ENCODE peak calls at places on chromosome 22, in eight cellular contexts. One of them, this sample, is unnamed.

GRCh38 chr22:46996595-46997310 is 234.3 kb downstream of the TBC1D22A start:
- DNase-seq in HuH-7.5: peak
- DNase-seq in naive thymus-derived CD4-positive, alpha-beta T cell: no peak
- DNase-seq in left colon: no peak
- DNase-seq in effector CD4-positive, alpha-beta T cell: no peak
- DNase-seq in omental fat pad: no peak
- DNase-seq in neural crest cell: no peak
- DNase-seq in non-pigmented ciliary epithelial cell: no peak
- DNase-seq in this sample: no peak

GRCh38 chr22:29155966-29156365 is 49.7 kb upstream of the EMID1 start:
- DNase-seq in HuH-7.5: no peak
- DNase-seq in naive thymus-derived CD4-positive, alpha-beta T cell: no peak
- DNase-seq in left colon: no peak
- DNase-seq in effector CD4-positive, alpha-beta T cell: no peak
- DNase-seq in omental fat pad: no peak
- DNase-seq in neural crest cell: no peak
- DNase-seq in non-pigmented ciliary epithelial cell: no peak
- DNase-seq in this sample: no peak

GRCh38 chr22:22425783-22426624 is 82.5 kb downstream of the ZNF280B start:
- DNase-seq in HuH-7.5: no peak
- DNase-seq in naive thymus-derived CD4-positive, alpha-beta T cell: no peak
- DNase-seq in left colon: no peak
- DNase-seq in effector CD4-positive, alpha-beta T cell: no peak
- DNase-seq in omental fat pad: no peak
- DNase-seq in neural crest cell: no peak
- DNase-seq in non-pigmented ciliary epithelial cell: no peak
- DNase-seq in this sample: peak

GRCh38 chr22:23264610-23265388 is 84.5 kb downstream of the BCR start:
- DNase-seq in HuH-7.5: no peak
- DNase-seq in naive thymus-derived CD4-positive, alpha-beta T cell: no peak
- DNase-seq in left colon: no peak
- DNase-seq in effector CD4-positive, alpha-beta T cell: no peak
- DNase-seq in omental fat pad: no peak
- DNase-seq in neural crest cell: no peak
- DNase-seq in non-pigmented ciliary epithelial cell: no peak
- DNase-seq in this sample: no peak

GRCh38 chr22:19882446-19883381 is 28.0 kb upstream of the GNB1L start:
- DNase-seq in HuH-7.5: no peak
- DNase-seq in naive thymus-derived CD4-positive, alpha-beta T cell: no peak
- DNase-seq in left colon: peak
- DNase-seq in effector CD4-positive, alpha-beta T cell: no peak
- DNase-seq in omental fat pad: peak
- DNase-seq in neural crest cell: no peak
- DNase-seq in non-pigmented ciliary epithelial cell: no peak
- DNase-seq in this sample: no peak

GRCh38 chr22:33958741-33959140 is 38.5 kb upstream of the LARGE1 start:
- DNase-seq in HuH-7.5: no peak
- DNase-seq in naive thymus-derived CD4-positive, alpha-beta T cell: no peak
- DNase-seq in left colon: no peak
- DNase-seq in effector CD4-positive, alpha-beta T cell: no peak
- DNase-seq in omental fat pad: no peak
- DNase-seq in neural crest cell: no peak
- DNase-seq in non-pigmented ciliary epithelial cell: no peak
- DNase-seq in this sample: no peak

GRCh38 chr22:47686594-47687363 is 924.3 kb downstream of the TBC1D22A start:
- DNase-seq in HuH-7.5: no peak
- DNase-seq in naive thymus-derived CD4-positive, alpha-beta T cell: no peak
- DNase-seq in left colon: no peak
- DNase-seq in effector CD4-positive, alpha-beta T cell: no peak
- DNase-seq in omental fat pad: no peak
- DNase-seq in neural crest cell: no peak
- DNase-seq in non-pigmented ciliary epithelial cell: no peak
- DNase-seq in this sample: no peak

GRCh38 chr22:45009881-45010531 is at the start of gene PHF21B:
- DNase-seq in HuH-7.5: no peak
- DNase-seq in naive thymus-derived CD4-positive, alpha-beta T cell: no peak
- DNase-seq in left colon: no peak
- DNase-seq in effector CD4-positive, alpha-beta T cell: no peak
- DNase-seq in omental fat pad: no peak
- DNase-seq in neural crest cell: peak
- DNase-seq in non-pigmented ciliary epithelial cell: no peak
- DNase-seq in this sample: no peak

GRCh38 chr22:44622147-44622427 is 79.9 kb upstream of the PRR5 start:
- DNase-seq in HuH-7.5: no peak
- DNase-seq in naive thymus-derived CD4-positive, alpha-beta T cell: no peak
- DNase-seq in left colon: no peak
- DNase-seq in effector CD4-positive, alpha-beta T cell: no peak
- DNase-seq in omental fat pad: no peak
- DNase-seq in neural crest cell: no peak
- DNase-seq in non-pigmented ciliary epithelial cell: no peak
- DNase-seq in this sample: no peak

GRCh38 chr22:28024422-28024888 is 105.4 kb upstream of the PITPNB start:
- DNase-seq in HuH-7.5: no peak
- DNase-seq in naive thymus-derived CD4-positive, alpha-beta T cell: no peak
- DNase-seq in left colon: no peak
- DNase-seq in effector CD4-positive, alpha-beta T cell: no peak
- DNase-seq in omental fat pad: peak
- DNase-seq in neural crest cell: no peak
- DNase-seq in non-pigmented ciliary epithelial cell: no peak
- DNase-seq in this sample: peak

GRCh38 chr22:44685384-44686056 is 16.5 kb upstream of the PRR5 start:
- DNase-seq in HuH-7.5: no peak
- DNase-seq in naive thymus-derived CD4-positive, alpha-beta T cell: peak
- DNase-seq in left colon: peak
- DNase-seq in effector CD4-positive, alpha-beta T cell: peak
- DNase-seq in omental fat pad: no peak
- DNase-seq in neural crest cell: peak
- DNase-seq in non-pigmented ciliary epithelial cell: no peak
- DNase-seq in this sample: peak

GRCh38 chr22:49018601-49019000 is 809.1 kb downstream of the BRD1 start:
- DNase-seq in HuH-7.5: no peak
- DNase-seq in naive thymus-derived CD4-positive, alpha-beta T cell: no peak
- DNase-seq in left colon: no peak
- DNase-seq in effector CD4-positive, alpha-beta T cell: no peak
- DNase-seq in omental fat pad: peak
- DNase-seq in neural crest cell: no peak
- DNase-seq in non-pigmented ciliary epithelial cell: no peak
- DNase-seq in this sample: peak

GRCh38 chr22:48753752-48754517 is 1073.7 kb downstream of the BRD1 start:
- DNase-seq in HuH-7.5: no peak
- DNase-seq in naive thymus-derived CD4-positive, alpha-beta T cell: no peak
- DNase-seq in left colon: no peak
- DNase-seq in effector CD4-positive, alpha-beta T cell: no peak
- DNase-seq in omental fat pad: peak
- DNase-seq in neural crest cell: peak
- DNase-seq in non-pigmented ciliary epithelial cell: no peak
- DNase-seq in this sample: peak

GRCh38 chr22:32355760-32356159 is 1.9 kb upstream of the RFPL3 start:
- DNase-seq in HuH-7.5: no peak
- DNase-seq in naive thymus-derived CD4-positive, alpha-beta T cell: no peak
- DNase-seq in left colon: no peak
- DNase-seq in effector CD4-positive, alpha-beta T cell: no peak
- DNase-seq in omental fat pad: no peak
- DNase-seq in neural crest cell: no peak
- DNase-seq in non-pigmented ciliary epithelial cell: no peak
- DNase-seq in this sample: no peak

GRCh38 chr22:40030757-40031092 is 36.0 kb downstream of the FAM83F start:
- DNase-seq in HuH-7.5: no peak
- DNase-seq in naive thymus-derived CD4-positive, alpha-beta T cell: no peak
- DNase-seq in left colon: no peak
- DNase-seq in effector CD4-positive, alpha-beta T cell: no peak
- DNase-seq in omental fat pad: no peak
- DNase-seq in neural crest cell: no peak
- DNase-seq in non-pigmented ciliary epithelial cell: no peak
- DNase-seq in this sample: peak

GRCh38 chr22:48236261-48236660 is 1473.8 kb downstream of the TBC1D22A start:
- DNase-seq in HuH-7.5: no peak
- DNase-seq in naive thymus-derived CD4-positive, alpha-beta T cell: no peak
- DNase-seq in left colon: no peak
- DNase-seq in effector CD4-positive, alpha-beta T cell: no peak
- DNase-seq in omental fat pad: no peak
- DNase-seq in neural crest cell: no peak
- DNase-seq in non-pigmented ciliary epithelial cell: no peak
- DNase-seq in this sample: no peak

GRCh38 chr22:36417281-36417686 is 29.5 kb upstream of the MYH9 start:
- DNase-seq in HuH-7.5: no peak
- DNase-seq in naive thymus-derived CD4-positive, alpha-beta T cell: no peak
- DNase-seq in left colon: peak
- DNase-seq in effector CD4-positive, alpha-beta T cell: no peak
- DNase-seq in omental fat pad: no peak
- DNase-seq in neural crest cell: no peak
- DNase-seq in non-pigmented ciliary epithelial cell: no peak
- DNase-seq in this sample: no peak

GRCh38 chr22:38243007-38243775 is 29.6 kb downstream of the TMEM184B start:
- DNase-seq in HuH-7.5: peak
- DNase-seq in naive thymus-derived CD4-positive, alpha-beta T cell: no peak
- DNase-seq in left colon: peak
- DNase-seq in effector CD4-positive, alpha-beta T cell: no peak
- DNase-seq in omental fat pad: no peak
- DNase-seq in neural crest cell: peak
- DNase-seq in non-pigmented ciliary epithelial cell: no peak
- DNase-seq in this sample: no peak

GRCh38 chr22:30474683-30475424 is 3.0 kb upstream of the SEC14L3 start:
- DNase-seq in HuH-7.5: no peak
- DNase-seq in naive thymus-derived CD4-positive, alpha-beta T cell: peak
- DNase-seq in left colon: no peak
- DNase-seq in effector CD4-positive, alpha-beta T cell: peak
- DNase-seq in omental fat pad: no peak
- DNase-seq in neural crest cell: no peak
- DNase-seq in non-pigmented ciliary epithelial cell: no peak
- DNase-seq in this sample: no peak

GRCh38 chr22:16866167-16866566 is 41.0 kb upstream of the XKR3 start:
- DNase-seq in HuH-7.5: no peak
- DNase-seq in naive thymus-derived CD4-positive, alpha-beta T cell: no peak
- DNase-seq in left colon: no peak
- DNase-seq in effector CD4-positive, alpha-beta T cell: no peak
- DNase-seq in omental fat pad: no peak
- DNase-seq in neural crest cell: no peak
- DNase-seq in non-pigmented ciliary epithelial cell: no peak
- DNase-seq in this sample: no peak

GRCh38 chr22:42955087-42955630 is 59.8 kb downstream of the PACSIN2 start:
- DNase-seq in HuH-7.5: no peak
- DNase-seq in naive thymus-derived CD4-positive, alpha-beta T cell: no peak
- DNase-seq in left colon: no peak
- DNase-seq in effector CD4-positive, alpha-beta T cell: no peak
- DNase-seq in omental fat pad: no peak
- DNase-seq in neural crest cell: no peak
- DNase-seq in non-pigmented ciliary epithelial cell: no peak
- DNase-seq in this sample: no peak

GRCh38 chr22:44108076-44108475 is 72.6 kb upstream of the PARVG start:
- DNase-seq in HuH-7.5: no peak
- DNase-seq in naive thymus-derived CD4-positive, alpha-beta T cell: no peak
- DNase-seq in left colon: peak
- DNase-seq in effector CD4-positive, alpha-beta T cell: no peak
- DNase-seq in omental fat pad: no peak
- DNase-seq in neural crest cell: no peak
- DNase-seq in non-pigmented ciliary epithelial cell: no peak
- DNase-seq in this sample: no peak

GRCh38 chr22:17779286-17780115 is 5.2 kb upstream of the BID start:
- DNase-seq in HuH-7.5: no peak
- DNase-seq in naive thymus-derived CD4-positive, alpha-beta T cell: no peak
- DNase-seq in left colon: no peak
- DNase-seq in effector CD4-positive, alpha-beta T cell: no peak
- DNase-seq in omental fat pad: no peak
- DNase-seq in neural crest cell: no peak
- DNase-seq in non-pigmented ciliary epithelial cell: no peak
- DNase-seq in this sample: no peak

GRCh38 chr22:37880668-37881440 is 25.2 kb upstream of the MICALL1 start:
- DNase-seq in HuH-7.5: no peak
- DNase-seq in naive thymus-derived CD4-positive, alpha-beta T cell: no peak
- DNase-seq in left colon: no peak
- DNase-seq in effector CD4-positive, alpha-beta T cell: no peak
- DNase-seq in omental fat pad: no peak
- DNase-seq in neural crest cell: no peak
- DNase-seq in non-pigmented ciliary epithelial cell: peak
- DNase-seq in this sample: no peak

GRCh38 chr22:36086170-36086490 is 57.5 kb upstream of the RBFOX2 start:
- DNase-seq in HuH-7.5: no peak
- DNase-seq in naive thymus-derived CD4-positive, alpha-beta T cell: no peak
- DNase-seq in left colon: no peak
- DNase-seq in effector CD4-positive, alpha-beta T cell: no peak
- DNase-seq in omental fat pad: no peak
- DNase-seq in neural crest cell: no peak
- DNase-seq in non-pigmented ciliary epithelial cell: no peak
- DNase-seq in this sample: no peak

GRCh38 chr22:50252081-50253045 is 1.3 kb upstream of the HDAC10 start:
- DNase-seq in HuH-7.5: peak
- DNase-seq in naive thymus-derived CD4-positive, alpha-beta T cell: peak
- DNase-seq in left colon: peak
- DNase-seq in effector CD4-positive, alpha-beta T cell: peak
- DNase-seq in omental fat pad: peak
- DNase-seq in neural crest cell: peak
- DNase-seq in non-pigmented ciliary epithelial cell: no peak
- DNase-seq in this sample: peak

GRCh38 chr22:40128989-40129388 is 48.7 kb upstream of the TNRC6B start:
- DNase-seq in HuH-7.5: no peak
- DNase-seq in naive thymus-derived CD4-positive, alpha-beta T cell: no peak
- DNase-seq in left colon: no peak
- DNase-seq in effector CD4-positive, alpha-beta T cell: no peak
- DNase-seq in omental fat pad: no peak
- DNase-seq in neural crest cell: no peak
- DNase-seq in non-pigmented ciliary epithelial cell: no peak
- DNase-seq in this sample: no peak

GRCh38 chr22:45478108-45478771 is 24.4 kb upstream of the FBLN1 start:
- DNase-seq in HuH-7.5: no peak
- DNase-seq in naive thymus-derived CD4-positive, alpha-beta T cell: no peak
- DNase-seq in left colon: no peak
- DNase-seq in effector CD4-positive, alpha-beta T cell: no peak
- DNase-seq in omental fat pad: no peak
- DNase-seq in neural crest cell: no peak
- DNase-seq in non-pigmented ciliary epithelial cell: peak
- DNase-seq in this sample: no peak